ENCODE peak calls at places on chromosome 22, in five cellular contexts. L is CD8-positive, alpha-beta memory T cell; Q is astrocyte; S is gastrocnemius medialis; B is tibial artery. V is an unnamed sample.

GRCh38 chr22:48824673-48825651 is 1002.7 kb downstream of the BRD1 start:
- DNase-seq in L (no peak), S (no peak), B (no peak), Q (no peak), V (no peak)

GRCh38 chr22:22410121-22410520 is 98.4 kb downstream of the ZNF280B start:
- DNase-seq in B (no peak), L (no peak), S (peak; percentile 6), Q (no peak), V (peak; percentile 80)

GRCh38 chr22:42994917-42995562 is 19.9 kb downstream of the PACSIN2 start:
- DNase-seq in S (peak; percentile 55), L (no peak), Q (peak; percentile 92), B (peak; percentile 74), V (peak; percentile 52)

GRCh38 chr22:48742556-48743343 is 1084.9 kb downstream of the BRD1 start:
- DNase-seq in L (peak; percentile 36), S (no peak), Q (no peak), B (peak; percentile 19), V (no peak)

GRCh38 chr22:30175743-30176288 is 70.7 kb downstream of the LIF start:
- DNase-seq in L (no peak), S (no peak), B (no peak), Q (no peak), V (no peak)

GRCh38 chr22:26139320-26139719 is 29.9 kb upstream of the SEZ6L start:
- DNase-seq in L (no peak), S (no peak), B (no peak), Q (no peak), V (peak; percentile 12)

GRCh38 chr22:43042101-43042780 is 27.3 kb upstream of the PACSIN2 start:
- DNase-seq in B (no peak), L (no peak), S (no peak), Q (peak; percentile 14), V (no peak)

GRCh38 chr22:25966448-25966913 is 202.8 kb upstream of the SEZ6L start:
- DNase-seq in S (no peak), L (no peak), B (no peak), Q (no peak), V (no peak)

GRCh38 chr22:49052023-49052538 is 775.6 kb downstream of the BRD1 start:
- DNase-seq in L (no peak), S (no peak), Q (peak; percentile 2), B (peak; percentile 17), V (no peak)

GRCh38 chr22:40257979-40258378 is 80.3 kb downstream of the TNRC6B start:
- DNase-seq in B (no peak), S (no peak), L (no peak), Q (peak; percentile 39), V (no peak)

GRCh38 chr22:25627271-25627848 is 62.9 kb downstream of the GRK3 start:
- DNase-seq in Q (peak; percentile 76), L (no peak), B (no peak), S (no peak), V (no peak)

GRCh38 chr22:50434849-50435700 is 39.8 kb downstream of the SBF1 start:
- DNase-seq in L (no peak), Q (no peak), B (no peak), S (no peak), V (no peak)

GRCh38 chr22:48868554-48868953 is 959.1 kb downstream of the BRD1 start:
- DNase-seq in Q (no peak), B (no peak), L (peak; percentile 8), S (no peak), V (no peak)

GRCh38 chr22:22362939-22363338 is 118.4 kb downstream of the VPREB1 start:
- DNase-seq in B (no peak), L (no peak), S (no peak), Q (no peak), V (no peak)

GRCh38 chr22:42300286-42301071 is 30.0 kb upstream of the TCF20 start:
- DNase-seq in S (no peak), L (peak; percentile 65), B (no peak), Q (no peak), V (no peak)

GRCh38 chr22:49828599-49828965 is 909 bp upstream of the BRD1 start:
- DNase-seq in L (no peak), Q (no peak), S (no peak), B (no peak), V (no peak)

GRCh38 chr22:28332410-28332809 is 347.2 kb downstream of the TTC28 start:
- DNase-seq in Q (no peak), B (no peak), L (no peak), S (no peak), V (no peak)

GRCh38 chr22:44278234-44279058 is 34.3 kb downstream of the SHISAL1 start:
- DNase-seq in S (no peak), Q (no peak), L (peak; percentile 28), B (no peak), V (no peak)

GRCh38 chr22:27318516-27318915 is 483.0 kb downstream of the MN1 start:
- DNase-seq in Q (peak; percentile 91), B (no peak), S (no peak), L (no peak), V (peak; percentile 71)

GRCh38 chr22:48750826-48751440 is 1076.7 kb downstream of the BRD1 start:
- DNase-seq in L (no peak), S (no peak), Q (no peak), B (peak; percentile 7), V (no peak)

GRCh38 chr22:26709617-26710390 is 52.4 kb downstream of the MIAT start:
- DNase-seq in S (no peak), L (no peak), B (no peak), Q (peak; percentile 71), V (no peak)

GRCh38 chr22:42134033-42135020 is 3.7 kb upstream of the CYP2D6 start:
- DNase-seq in Q (no peak), B (no peak), L (no peak), S (no peak), V (no peak)

GRCh38 chr22:20017622-20017958 is 967 bp upstream of the ARVCF start:
- DNase-seq in S (no peak), B (no peak), Q (no peak), L (peak; percentile 24), V (peak; percentile 39)

GRCh38 chr22:20015971-20016733 is 471 bp downstream of the ARVCF start:
- DNase-seq in B (no peak), Q (no peak), L (peak; percentile 50), S (no peak), V (peak; percentile 77)

GRCh38 chr22:20018001-20018400 is 1.4 kb upstream of the ARVCF start:
- DNase-seq in L (peak; percentile 15), Q (no peak), S (no peak), B (no peak), V (no peak)

GRCh38 chr22:20015187-20015625 is 1.4 kb downstream of the ARVCF start:
- DNase-seq in L (peak; percentile 23), B (no peak), S (no peak), Q (no peak), V (no peak)

GRCh38 chr22:20016734-20017621 is at the start of gene ARVCF:
- DNase-seq in Q (peak; percentile 77), B (peak; percentile 86), L (peak; percentile 94), S (peak; percentile 92), V (peak; percentile 93)
- H3K4me1 ChIP-seq in Q (peaks cover 13% of the 10 kb centered on the region), B (peaks cover 55% of the 10 kb centered on the region), L (peaks cover 26% of the 10 kb centered on the region), S (peaks cover 28% of the 10 kb centered on the region), V (no peaks in the 10 kb centered on the region)

DNA sequence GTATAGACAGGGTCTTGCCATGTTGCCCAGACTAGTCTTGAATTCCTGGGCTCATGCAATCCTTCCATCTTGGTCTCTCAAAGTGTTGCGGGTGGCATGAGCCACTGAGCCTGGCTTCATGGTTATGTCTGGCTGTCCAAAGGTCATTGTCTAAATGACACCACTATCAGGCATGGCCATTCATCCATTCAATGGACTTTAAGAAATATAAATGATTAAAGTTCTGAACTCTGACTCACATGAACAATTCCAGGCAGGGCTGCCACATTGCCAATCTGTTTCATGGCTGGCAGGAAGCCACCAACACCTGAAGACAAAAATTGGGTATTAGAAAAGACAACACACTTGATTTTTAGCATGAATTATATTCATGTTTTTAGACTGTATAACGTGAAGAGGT is 4.1 kb downstream of the RTCB start:
- DNase-seq in L (no peak), B (no peak), Q (no peak), S (no peak), V (no peak)
- H3K27ac ChIP-seq in L (no peak overlapping the region), B (no peak overlapping the region), Q (no peak overlapping the region), S (no peak overlapping the region), V (no peak overlapping the region)

GRCh38 chr22:37418627-37419369 is 8.5 kb downstream of the ELFN2 start:
- DNase-seq in B (no peak), Q (no peak), S (no peak), L (no peak), V (no peak)

GRCh38 chr22:37419370-37419915 is 7.8 kb downstream of the ELFN2 start:
- DNase-seq in S (no peak), B (no peak), L (no peak), Q (no peak), V (no peak)

GRCh38 chr22:37421468-37421877 is 5.8 kb downstream of the ELFN2 start:
- DNase-seq in Q (no peak), L (no peak), B (no peak), S (no peak), V (no peak)

GRCh38 chr22:37419916-37420655 is 7.2 kb downstream of the ELFN2 start:
- DNase-seq in S (no peak), Q (peak; percentile 14), L (no peak), B (no peak), V (no peak)

DNA sequence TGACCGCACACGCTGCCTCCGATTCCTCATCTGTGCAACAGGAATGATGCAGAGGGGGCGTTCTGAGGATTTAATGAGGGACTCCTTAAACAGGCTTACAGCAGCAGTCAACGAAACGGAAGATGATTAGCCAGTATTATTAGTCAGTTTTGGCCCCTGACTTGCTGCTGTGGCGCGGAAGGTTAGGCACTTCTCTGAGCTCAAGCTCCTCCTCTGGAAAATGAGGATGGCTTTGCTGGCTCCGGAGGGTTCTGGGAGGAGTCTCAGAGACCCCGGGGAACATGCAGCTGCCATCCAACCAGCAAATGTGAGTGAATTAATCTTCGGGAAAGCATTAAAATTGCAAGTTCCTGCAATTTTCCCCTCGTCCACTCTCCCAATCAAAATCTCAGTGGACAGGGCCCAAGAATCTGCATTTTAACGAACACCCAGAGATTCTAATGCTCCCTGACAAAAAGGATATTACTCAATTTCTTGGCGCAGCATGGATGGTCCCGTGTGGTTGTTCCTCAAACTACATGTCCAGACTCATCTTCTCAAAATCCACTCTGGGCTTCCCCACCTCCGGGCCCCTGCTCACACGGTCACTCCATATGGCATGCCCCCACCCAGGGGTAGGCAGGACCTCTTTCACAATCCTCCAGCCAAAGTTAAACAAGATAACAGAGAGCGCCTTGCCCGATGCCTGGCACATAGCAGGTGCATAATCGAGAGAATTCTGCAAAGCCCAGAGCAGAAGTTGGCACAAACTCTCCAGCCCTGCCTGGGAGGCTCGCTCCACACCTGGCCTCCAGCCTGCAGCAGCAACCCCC is 6.4 kb downstream of the ELFN2 start:
- DNase-seq in L (no peak), B (peak; percentile 77), Q (peak; percentile 32), S (no peak), V (peak; percentile 53)
- H3K4me1 ChIP-seq in L (peaks cover 12% of the 10 kb centered on the region), B (peaks cover 15% of the 10 kb centered on the region), Q (peaks cover 11% of the 10 kb centered on the region), S (no peaks in the 10 kb centered on the region), V (no peaks in the 10 kb centered on the region)

DNA sequence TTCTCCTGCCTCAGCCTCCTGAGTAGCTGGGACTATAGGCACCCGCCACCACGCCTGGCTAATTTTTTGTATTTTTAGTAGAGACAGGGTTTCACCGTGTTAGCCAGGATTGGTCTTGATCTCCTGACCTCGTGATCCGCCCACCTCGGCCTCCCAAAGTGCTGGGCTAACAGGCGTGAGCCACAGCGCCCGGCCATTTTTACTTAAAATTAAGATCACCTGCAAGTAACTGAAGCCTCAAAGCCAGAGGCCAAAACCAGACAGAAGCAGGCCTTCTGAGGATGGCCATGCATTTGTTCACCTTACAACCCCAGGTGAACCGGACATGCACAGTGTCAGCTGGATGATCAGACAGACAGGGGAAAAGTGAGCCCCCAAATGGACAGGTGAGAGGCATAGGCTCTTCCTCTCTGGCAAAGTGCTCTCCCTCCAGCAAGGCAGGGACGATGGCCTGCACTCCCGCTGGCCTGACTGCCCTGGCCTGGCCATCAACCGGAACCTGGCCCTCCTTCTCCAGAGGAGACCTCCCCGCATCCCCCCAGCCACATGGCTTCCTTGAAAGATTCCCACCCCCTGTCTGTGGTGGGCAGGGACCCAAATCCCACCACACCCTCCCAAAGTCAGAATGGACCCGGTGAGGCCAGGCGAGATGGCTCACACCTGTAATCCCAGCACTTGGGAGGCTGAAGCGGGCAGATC is 25.9 kb downstream of the APOBEC3H start:
- DNase-seq in L (no peak), B (no peak), S (no peak), Q (no peak), V (no peak)
- H3K27ac ChIP-seq in L (no peak overlapping the region), B (no peak overlapping the region), S (no peak overlapping the region), Q (no peak overlapping the region), V (no peak overlapping the region)